ENCODE peak calls at places on chromosome 17, in four cellular contexts. U is EL, X is IMR-90, L is HTR-8/SVneo. W is an unnamed sample.

GRCh38 chr17:82970067-82970466 is 109.3 kb upstream of the METRNL start:
- DNase-seq in U (no peak), X (no peak), L (no peak), W (no peak)

GRCh38 chr17:41627316-41628072 is 3.1 kb upstream of the KRT17 start:
- DNase-seq in U (no peak), X (no peak), L (no peak), W (no peak)

GRCh38 chr17:74012465-74012864 is 191.0 kb upstream of the RPL38 start:
- DNase-seq in U (no peak), X (no peak), L (no peak), W (no peak)

GRCh38 chr17:64171041-64171440 is 41.1 kb upstream of the ERN1 start:
- DNase-seq in U (peak; percentile 29), X (no peak), L (no peak), W (no peak)

GRCh38 chr17:78273813-78274212 is 42.4 kb downstream of the TMEM235 start:
- DNase-seq in U (no peak), X (no peak), L (no peak), W (no peak)

GRCh38 chr17:39573447-39574298 is 34.0 kb downstream of the NEUROD2 start:
- DNase-seq in U (peak; percentile 82), X (peak; percentile 58), L (peak; percentile 93), W (peak; percentile 87)

GRCh38 chr17:51445934-51446333 is 185.6 kb downstream of the UTP18 start:
- DNase-seq in U (no peak), X (no peak), L (no peak), W (no peak)

GRCh38 chr17:77467513-77467912 is 326.7 kb downstream of the SEC14L1 start:
- DNase-seq in U (no peak), X (no peak), L (no peak), W (no peak)

GRCh38 chr17:47703191-47703591 is 9.2 kb downstream of the TBKBP1 start:
- DNase-seq in U (no peak), X (no peak), L (no peak), W (no peak)

GRCh38 chr17:17975441-17975840 is 2.8 kb downstream of the DRC3 start:
- DNase-seq in U (no peak), X (no peak), L (no peak), W (no peak)

GRCh38 chr17:348692-349425 is 3.7 kb downstream of the RPH3AL start:
- DNase-seq in U (no peak), X (no peak), L (no peak), W (no peak)

GRCh38 chr17:80761421-80761871 is 216.8 kb downstream of the RPTOR start:
- DNase-seq in U (peak; percentile 90), X (peak; percentile 88), L (peak; percentile 82), W (peak; percentile 53)